ENCODE peak calls at places on chromosomes 11 and 22, in eight cellular contexts. C is mesenchymal stem cell; G is CD4-positive, alpha-beta T cell; E is uterus; X is mesendoderm; M is dorsolateral prefrontal cortex; L is tibial artery; B is ascending aorta. V is an unnamed sample.

GRCh38 chr11:429391-429790 is 12.4 kb downstream of the ANO9 start:
- DNase-seq in E (no peak), C (no peak), B (no peak), L (no peak), X (no peak), G (peak), M (no peak), V (no peak)

GRCh38 chr11:116927163-116927772 is 89.8 kb upstream of the APOA1 start:
- DNase-seq in C (peak), B (no peak), L (no peak), E (no peak), X (no peak), M (no peak), G (peak), V (peak)

GRCh38 chr11:111635706-111636045 is 33.4 kb downstream of the SIK2 start:
- DNase-seq in M (peak), B (no peak), G (no peak), C (no peak), L (no peak), E (peak), X (no peak), V (peak)

GRCh38 chr22:41917375-41917905 is 2.6 kb upstream of the SHISA8 start:
- DNase-seq in X (no peak), B (no peak), L (no peak), E (no peak), G (no peak), C (no peak), M (no peak), V (no peak)

GRCh38 chr11:70174846-70175764 is 28.0 kb upstream of the FADD start:
- DNase-seq in B (no peak), E (no peak), X (no peak), L (no peak), M (no peak), G (no peak), C (no peak), V (no peak)

GRCh38 chr11:34508514-34508913 is 5.1 kb downstream of the ELF5 start:
- DNase-seq in L (no peak), M (no peak), B (no peak), X (no peak), E (no peak), C (no peak), G (no peak), V (peak)

GRCh38 chr11:36454991-36455611 is 55.0 kb downstream of the TRAF6 start:
- DNase-seq in E (no peak), C (no peak), X (no peak), B (no peak), L (peak), G (no peak), M (no peak), V (peak)

GRCh38 chr11:68312117-68312779 is at the start of gene LRP5:
- DNase-seq in G (no peak), B (no peak), E (no peak), M (no peak), X (no peak), C (peak), L (no peak), V (peak)

GRCh38 chr22:27872488-27872887 is 46.6 kb downstream of the PITPNB start:
- DNase-seq in L (no peak), G (no peak), B (no peak), C (no peak), X (no peak), M (no peak), E (no peak), V (no peak)

GRCh38 chr11:72776844-72777754 is 16.7 kb downstream of the STARD10 start:
- DNase-seq in G (no peak), X (peak), L (no peak), C (no peak), M (peak), E (no peak), B (no peak), V (no peak)

GRCh38 chr11:8814209-8814922 is 96.6 kb upstream of the AKIP1 start:
- DNase-seq in B (no peak), L (no peak), M (no peak), X (peak), E (no peak), G (no peak), C (peak), V (peak)

GRCh38 chr11:122707111-122707510 is 51.6 kb downstream of the UBASH3B start:
- DNase-seq in L (no peak), E (no peak), C (no peak), G (no peak), X (no peak), M (no peak), B (no peak), V (no peak)

GRCh38 chr22:43050995-43051394 is 36.0 kb upstream of the PACSIN2 start:
- DNase-seq in L (no peak), C (no peak), E (no peak), G (no peak), B (no peak), M (no peak), X (peak), V (no peak)

GRCh38 chr22:37501610-37502341 is 15.6 kb upstream of the MFNG start:
- DNase-seq in X (peak), B (no peak), E (peak), L (peak), C (peak), M (no peak), G (no peak), V (no peak)

GRCh38 chr11:105027671-105028070 is 4.7 kb upstream of the CASP5 start:
- DNase-seq in L (no peak), G (no peak), E (no peak), B (no peak), C (no peak), M (no peak), X (no peak), V (no peak)

GRCh38 chr22:27537481-27537891 is 264.1 kb downstream of the MN1 start:
- DNase-seq in X (no peak), B (no peak), G (no peak), M (no peak), L (no peak), C (peak), E (peak), V (peak)

GRCh38 chr11:57649826-57650738 is at the start of gene YPEL4:
- DNase-seq in X (peak), E (peak), B (peak), M (peak), C (peak), L (peak), G (peak), V (peak)

DNA sequence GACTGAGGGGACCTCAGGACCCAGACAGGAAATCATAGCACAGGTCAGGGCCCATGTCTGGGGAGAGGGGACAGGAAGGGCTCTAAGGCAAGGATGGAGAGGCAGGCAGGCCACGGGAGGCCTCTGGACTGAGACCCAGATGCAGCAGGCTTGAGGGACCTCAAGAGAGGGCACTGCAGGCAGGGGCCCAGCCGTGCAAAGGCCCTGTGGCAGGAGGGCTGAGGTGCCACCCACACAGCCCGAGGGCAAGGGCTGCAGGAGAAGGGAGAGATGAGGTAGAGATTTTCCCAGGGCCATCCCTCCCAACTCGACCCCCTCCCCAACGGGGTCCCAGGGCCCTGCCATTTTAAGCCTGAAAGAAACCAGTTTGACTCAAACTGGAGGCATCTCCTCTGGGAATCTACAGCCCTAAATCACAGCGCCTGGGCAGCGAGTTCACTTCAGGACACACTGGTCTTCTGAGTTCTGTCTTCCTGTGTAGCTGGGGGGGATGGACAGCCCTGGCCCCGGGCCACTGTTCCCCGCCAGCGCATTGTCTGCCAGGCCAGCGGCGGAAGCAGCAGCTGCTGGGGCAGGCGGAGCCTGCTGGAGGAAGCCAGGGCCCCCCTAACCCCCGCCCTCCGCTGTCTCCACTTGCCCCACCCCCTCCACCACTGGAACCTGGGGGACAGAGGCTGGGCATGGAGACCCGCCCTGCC is 20.3 kb upstream of the WNT7B start:
- DNase-seq in E (peak), M (peak), X (peak), C (peak), B (peak), G (no peak), L (peak), V (peak)
- H3K27ac ChIP-seq in E (peak), M (peak), X (no peak), C (peak), B (peak), G (no peak), L (peak), V (peak)

DNA sequence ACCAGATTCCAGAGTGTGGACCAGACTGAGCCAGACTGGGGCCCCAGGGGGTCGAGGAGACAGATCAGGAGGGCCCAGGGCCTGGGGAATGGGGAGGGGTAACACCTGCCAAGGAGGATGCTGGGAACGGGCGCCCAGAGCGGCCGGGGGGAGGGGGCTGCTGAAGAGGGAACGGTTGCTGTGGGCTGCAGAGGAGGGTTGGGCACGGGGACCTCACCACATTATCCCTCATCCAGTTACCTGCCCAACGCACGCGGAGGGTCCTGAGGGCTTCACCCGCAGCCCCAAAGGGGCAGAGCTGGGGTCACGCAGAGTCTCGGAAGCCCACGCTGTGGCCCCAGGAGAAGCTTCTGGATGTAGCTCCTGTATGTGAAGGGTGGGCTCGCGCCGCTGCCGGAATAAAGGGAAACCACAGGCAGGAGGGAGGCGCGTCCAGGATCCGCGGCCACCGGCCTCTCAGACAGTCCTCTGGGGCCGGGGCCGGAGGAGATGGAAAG is 927 bp upstream of the SELENOO start:
- DNase-seq in M (no peak), B (no peak), C (peak), L (no peak), E (peak), G (no peak), X (peak), V (peak)
- H3K27ac ChIP-seq in M (peak), B (peak), C (no peak), L (peak), E (peak), G (peak), X (no peak), V (peak)

GRCh38 chr22:17728786-17729185 is 45.5 kb downstream of the BID start:
- DNase-seq in M (no peak), E (no peak), B (no peak), L (no peak), C (no peak), G (no peak), X (no peak), V (no peak)

GRCh38 chr22:17726561-17727243 is 47.6 kb downstream of the BID start:
- DNase-seq in B (no peak), C (peak), M (no peak), X (no peak), G (no peak), E (no peak), L (no peak), V (no peak)

GRCh38 chr22:17729561-17729960 is 44.7 kb downstream of the BID start:
- DNase-seq in M (no peak), B (no peak), X (no peak), G (no peak), C (no peak), E (no peak), L (no peak), V (no peak)

GRCh38 chr22:17725465-17725800 is 48.8 kb downstream of the BID start:
- DNase-seq in B (no peak), G (no peak), L (no peak), M (no peak), C (no peak), E (no peak), X (no peak), V (no peak)

DNA sequence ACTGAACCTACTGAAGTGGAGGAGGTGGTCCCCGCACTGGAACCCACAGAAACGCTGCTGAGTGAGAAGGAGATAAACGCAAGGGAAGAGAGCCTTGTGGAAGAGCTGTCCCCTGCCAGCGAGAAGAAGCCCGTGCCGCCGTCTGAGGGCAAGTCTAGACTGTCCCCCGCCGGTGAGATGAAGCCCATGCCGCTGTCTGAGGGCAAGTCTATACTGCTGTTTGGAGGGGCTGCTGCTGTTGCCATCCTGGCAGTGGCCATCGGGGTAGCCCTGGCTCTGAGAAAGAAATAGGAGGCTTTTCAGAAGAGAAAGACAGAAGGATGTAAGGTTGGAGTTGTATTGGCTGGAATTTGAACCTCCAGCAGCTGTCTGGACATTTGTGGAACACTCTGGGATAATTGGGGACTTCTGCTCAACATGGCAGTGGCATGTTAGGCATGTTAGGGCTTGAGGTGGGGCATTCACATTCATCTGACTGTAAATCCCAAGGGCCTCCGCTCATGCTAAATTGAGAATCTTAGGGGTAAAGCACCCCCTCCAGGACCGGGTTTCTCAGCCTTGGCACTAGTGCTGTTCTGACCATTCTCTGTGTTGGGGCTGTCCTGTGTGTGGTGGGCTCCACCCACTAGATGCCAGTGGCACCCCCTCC is 46.9 kb downstream of the BID start:
- DNase-seq in X (no peak), L (no peak), E (no peak), B (no peak), M (no peak), G (no peak), C (no peak), V (no peak)
- H3K27ac ChIP-seq in X (no peak), L (peak), E (no peak), B (peak), M (no peak), G (no peak), C (peak), V (no peak)

GRCh38 chr22:31639640-31640039 is 22.4 kb downstream of the PISD start:
- DNase-seq in L (no peak), E (no peak), C (no peak), M (no peak), G (no peak), B (no peak), X (no peak), V (no peak)
- H3K27ac ChIP-seq in L (no peak), E (no peak), C (no peak), M (no peak), G (no peak), B (no peak), X (no peak), V (no peak)

GRCh38 chr11:80167766-80168165 is 726.9 kb upstream of the TENM4 start:
- DNase-seq in M (no peak), L (no peak), E (no peak), C (peak), B (no peak), X (peak), G (no peak), V (no peak)

GRCh38 chr11:80162387-80162786 is 721.6 kb upstream of the TENM4 start:
- DNase-seq in C (no peak), G (no peak), B (no peak), E (no peak), M (no peak), X (no peak), L (no peak), V (no peak)

GRCh38 chr11:80165763-80166162 is 724.9 kb upstream of the TENM4 start:
- DNase-seq in B (no peak), E (no peak), C (peak), X (peak), L (no peak), G (no peak), M (no peak), V (peak)

GRCh38 chr11:80163441-80163840 is 722.6 kb upstream of the TENM4 start:
- DNase-seq in X (no peak), G (no peak), B (no peak), M (no peak), E (no peak), C (no peak), L (no peak), V (no peak)

DNA sequence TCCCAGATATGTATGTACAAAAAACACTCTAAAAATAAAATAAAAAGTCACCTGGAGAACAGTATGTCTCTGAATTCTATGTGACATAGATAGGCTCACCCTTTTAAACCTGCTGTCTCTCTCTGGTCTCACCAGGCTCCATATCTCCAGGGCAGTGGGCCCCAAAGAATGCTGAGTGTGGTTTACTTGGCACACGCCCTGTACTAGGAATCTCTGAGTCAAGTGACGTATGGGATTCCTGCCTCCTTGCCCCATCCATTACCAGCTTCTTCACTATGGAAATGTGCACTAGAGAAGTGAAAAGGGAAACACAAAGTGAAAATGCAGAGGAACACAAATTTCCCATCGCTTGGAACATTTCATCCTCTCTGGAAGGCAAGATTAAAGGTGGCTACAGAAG is 722.2 kb upstream of the TENM4 start:
- DNase-seq in X (no peak), M (no peak), C (peak), B (no peak), L (no peak), E (no peak), G (no peak), V (no peak)
- H3K27ac ChIP-seq in X (no peak), M (no peak), C (no peak), B (no peak), L (no peak), E (no peak), G (no peak), V (no peak)

DNA sequence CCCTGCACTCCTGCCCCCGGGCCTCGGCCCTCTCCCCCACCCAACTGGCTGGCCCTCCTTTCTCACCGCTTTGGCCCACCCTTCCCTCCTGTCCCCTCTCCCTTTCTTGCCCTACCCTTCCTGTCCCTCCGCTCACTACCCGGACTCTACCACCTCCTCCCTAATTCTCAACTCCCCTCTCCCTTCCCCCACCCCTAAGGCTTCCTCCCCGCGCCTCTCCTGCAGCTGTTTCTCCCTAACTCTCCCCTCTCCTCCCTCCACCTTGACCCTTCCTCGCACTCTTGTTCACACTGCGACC is 416 bp downstream of the SLC15A3 start:
- DNase-seq in G (no peak), M (no peak), L (no peak), B (no peak), E (peak), X (peak), C (no peak), V (no peak)
- H3K27ac ChIP-seq in G (no peak), M (peak), L (peak), B (peak), E (peak), X (no peak), C (no peak), V (no peak)